ENCODE peak calls at places on chromosomes 6 and 20, in six cellular contexts. V is upper lobe of right lung, F is Peyer's patch, Z is thyroid gland, D is testis, H is fibroblast of lung. G is an unnamed sample.

GRCh38 chr20:5526516-5526915 is 209.8 kb upstream of the PROKR2 start:
- DNase-seq in H (no peak), V (no peak), Z (no peak), D (no peak), F (no peak), G (no peak)

GRCh38 chr20:44866703-44867335 is 18.7 kb upstream of the YWHAB start:
- DNase-seq in D (no peak), H (no peak), F (no peak), V (no peak), Z (no peak), G (no peak)

GRCh38 chr6:134161036-134161435 is 108.6 kb upstream of the SLC2A12 start:
- DNase-seq in D (no peak), Z (no peak), H (peak; percentile 65), V (no peak), F (no peak), G (no peak)

GRCh38 chr6:127516676-127517273 is 2.4 kb downstream of the MTCL3 start:
- DNase-seq in F (no peak), H (no peak), Z (peak; percentile 24), V (peak; percentile 54), D (peak; percentile 70), G (no peak)

GRCh38 chr6:135475292-135475886 is 22.2 kb downstream of the AHI1 start:
- DNase-seq in V (no peak), F (no peak), D (peak; percentile 24), Z (no peak), H (no peak), G (no peak)

GRCh38 chr6:42450314-42451145 is 1.2 kb downstream of the TRERF1 start:
- DNase-seq in D (peak; percentile 55), V (no peak), Z (peak; percentile 35), F (no peak), H (peak; percentile 45), G (peak; percentile 22)

GRCh38 chr6:112931835-112932234 is 584.7 kb downstream of the RFPL4B start:
- DNase-seq in Z (no peak), F (no peak), V (no peak), H (peak; percentile 90), D (no peak), G (no peak)

GRCh38 chr6:5813625-5814027 is 193.1 kb downstream of the NRN1 start:
- DNase-seq in F (no peak), V (no peak), Z (no peak), D (no peak), H (no peak), G (no peak)

GRCh38 chr6:45026003-45026516 is 302.1 kb upstream of the RUNX2 start:
- DNase-seq in F (no peak), H (no peak), D (no peak), V (no peak), Z (no peak), G (no peak)

GRCh38 chr6:166849762-166850181 is 106.6 kb downstream of the RNASET2 start:
- DNase-seq in F (no peak), D (no peak), V (no peak), H (no peak), Z (no peak), G (no peak)

GRCh38 chr6:156832166-156832743 is 55.1 kb downstream of the ARID1B start:
- DNase-seq in F (no peak), D (peak; percentile 56), H (peak; percentile 74), V (no peak), Z (peak; percentile 57), G (no peak)

GRCh38 chr20:58621906-58622548 is 29.1 kb upstream of the STX16 start:
- DNase-seq in H (no peak), D (no peak), V (no peak), F (peak; percentile 12), Z (no peak), G (no peak)

GRCh38 chr6:94680672-94681212 is 896.6 kb upstream of the MANEA start:
- DNase-seq in V (no peak), H (no peak), F (no peak), D (no peak), Z (no peak), G (no peak)

GRCh38 chr6:149365197-149365596 is 34.9 kb upstream of the SUMO4 start:
- DNase-seq in V (no peak), F (no peak), D (no peak), Z (no peak), H (no peak), G (no peak)

GRCh38 chr6:149363154-149363553 is 36.9 kb upstream of the SUMO4 start:
- DNase-seq in Z (no peak), V (no peak), H (no peak), F (no peak), D (no peak), G (peak; percentile 56)

GRCh38 chr6:149364558-149364957 is 35.5 kb upstream of the SUMO4 start:
- DNase-seq in Z (no peak), F (no peak), D (no peak), H (no peak), V (no peak), G (no peak)

GRCh38 chr6:149368065-149368464 is 32.0 kb upstream of the SUMO4 start:
- DNase-seq in V (no peak), F (no peak), D (no peak), H (no peak), Z (no peak), G (no peak)

DNA sequence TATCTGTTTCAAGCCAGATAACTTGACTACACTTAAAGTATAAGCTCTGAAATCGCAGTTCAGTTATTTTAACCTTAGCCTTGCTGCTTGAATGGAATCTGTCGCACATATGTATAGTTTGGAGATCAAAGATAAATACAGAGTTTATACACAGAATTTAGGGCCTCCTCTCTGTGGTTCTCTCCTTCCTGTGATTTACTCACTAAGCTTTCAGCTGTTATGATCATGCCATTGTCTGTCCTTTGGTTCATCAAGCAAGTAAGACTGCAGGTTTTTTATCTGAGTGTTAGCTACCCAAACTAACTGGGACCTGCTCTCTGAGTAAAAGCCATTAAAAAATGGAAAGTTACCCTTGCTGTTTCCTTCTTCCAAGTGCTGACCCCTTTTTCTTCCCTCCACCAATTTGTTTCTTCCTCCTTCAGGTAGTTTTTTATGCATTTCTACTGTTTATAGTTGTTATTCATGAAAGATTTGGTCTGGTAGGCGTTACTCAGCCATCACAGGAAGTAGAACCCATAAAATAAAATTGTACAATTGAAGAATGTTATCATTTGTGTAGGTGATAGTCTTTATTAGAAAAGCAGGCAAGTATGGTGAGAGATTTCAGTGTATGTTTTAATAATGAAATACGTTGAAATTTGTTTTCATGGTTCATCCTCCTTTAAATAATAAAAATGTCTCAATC is 33.7 kb upstream of the SUMO4 start:
- DNase-seq in H (no peak), V (no peak), F (no peak), Z (no peak), D (no peak), G (no peak)
- H3K4me1 ChIP-seq in H (no peaks in the 10 kb centered on the region), V (peaks cover 15% of the 10 kb centered on the region), F (peaks cover 9% of the 10 kb centered on the region), Z (no peaks in the 10 kb centered on the region), D (no peaks in the 10 kb centered on the region), G (peaks cover 11% of the 10 kb centered on the region)

GRCh38 chr6:54621285-54621684 is 225.3 kb upstream of the FAM83B start:
- DNase-seq in Z (no peak), D (peak; percentile 29), V (no peak), H (no peak), F (no peak), G (peak; percentile 48)
- TF ChIP-seq CTCF in Z (peak; percentile 29), D (no peak), V (no peak), H (no peak), F (peak; percentile 51), G (peak; percentile 82)

GRCh38 chr6:6995328-6995727 is 112.4 kb upstream of the RREB1 start:
- DNase-seq in F (no peak), D (no peak), V (no peak), Z (no peak), H (no peak), G (no peak)

GRCh38 chr6:6998194-6998569 is 109.6 kb upstream of the RREB1 start:
- DNase-seq in H (no peak), D (no peak), Z (peak; percentile 22), F (no peak), V (no peak), G (no peak)

GRCh38 chr6:6996124-6996523 is 111.6 kb upstream of the RREB1 start:
- DNase-seq in F (no peak), D (no peak), Z (no peak), V (no peak), H (no peak), G (no peak)

GRCh38 chr6:6994796-6995195 is 113.0 kb upstream of the RREB1 start:
- DNase-seq in V (no peak), Z (no peak), H (no peak), F (no peak), D (no peak), G (no peak)

GRCh38 chr6:6997282-6998193 is 110.2 kb upstream of the RREB1 start:
- DNase-seq in H (no peak), D (no peak), F (no peak), V (no peak), Z (no peak), G (no peak)
- H3K27ac ChIP-seq in H (no peak overlapping the region), D (no peak overlapping the region), F (no peak overlapping the region), V (no peak overlapping the region), Z (no peak overlapping the region), G (no peak overlapping the region)

DNA sequence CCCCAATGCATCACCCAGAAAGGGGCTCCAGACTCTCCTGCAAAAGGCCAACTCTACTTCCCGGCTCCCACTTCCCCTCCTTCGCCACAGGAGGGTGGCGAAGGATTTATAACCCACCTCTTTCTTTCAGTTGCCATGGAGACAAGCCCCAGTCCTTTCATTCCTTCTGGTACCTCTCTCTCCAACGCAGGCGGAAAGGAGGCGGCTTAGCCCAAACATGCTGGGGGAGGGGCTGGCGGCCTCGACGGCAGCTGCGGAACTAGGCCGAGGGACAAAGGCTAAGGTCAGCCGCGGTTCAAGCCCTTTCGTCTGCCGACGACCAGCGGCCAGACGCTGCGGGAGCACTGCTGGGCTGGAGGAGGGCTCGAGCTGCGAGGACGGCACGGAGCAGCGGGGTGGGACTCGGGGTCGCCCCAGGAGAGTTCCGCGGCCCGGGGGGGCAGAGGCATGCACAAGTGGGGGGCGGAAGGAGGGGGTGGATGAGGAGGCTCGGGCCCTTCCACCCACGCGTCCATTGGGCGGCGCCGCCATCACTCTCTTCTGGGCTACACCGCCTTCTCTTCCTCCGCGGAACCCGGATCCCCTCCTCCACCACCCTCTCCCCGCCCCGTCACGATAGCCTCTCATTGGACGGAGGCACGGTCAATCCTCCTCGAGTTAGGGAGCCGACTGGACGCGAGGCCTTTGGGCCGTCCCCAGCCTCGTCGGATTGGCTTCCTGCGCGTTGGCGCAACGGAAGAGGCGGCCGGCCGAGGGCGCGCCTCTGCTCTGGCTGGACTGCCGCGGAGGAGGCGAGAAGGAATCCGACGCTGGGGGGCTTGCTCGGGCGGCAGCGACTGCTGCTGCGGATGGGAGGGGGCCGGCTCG is at the start of gene PANK2:
- DNase-seq in H (peak; percentile 99), V (peak; percentile 99), D (peak; percentile 99), Z (peak; percentile 99), F (peak; percentile 98), G (peak; percentile 96)
- H3K4me1 ChIP-seq in H (peaks cover 10% of the 10 kb centered on the region), V (peaks cover 39% of the 10 kb centered on the region), D (peaks cover 14% of the 10 kb centered on the region), Z (peaks cover 29% of the 10 kb centered on the region), F (peaks cover 45% of the 10 kb centered on the region), G (peaks cover 31% of the 10 kb centered on the region)

GRCh38 chr6:77740380-77740779 is 87.5 kb downstream of the MEI4 start:
- DNase-seq in D (no peak), F (no peak), H (peak; percentile 3), V (no peak), Z (no peak), G (no peak)
- TF ChIP-seq CTCF in D (peak; percentile 35), F (peak; percentile 59), H (peak; percentile 10), V (peak; percentile 48), Z (no peak), G (peak; percentile 64)

GRCh38 chr6:161131367-161131766 is 139.8 kb downstream of the MAP3K4 start:
- DNase-seq in D (no peak), H (no peak), F (no peak), Z (no peak), V (no peak), G (no peak)
- H3K27ac ChIP-seq in D (no peak overlapping the region), H (no peak overlapping the region), F (no peak overlapping the region), Z (no peak overlapping the region), V (no peak overlapping the region), G (no peak overlapping the region)

GRCh38 chr6:7216941-7217621 is 95.9 kb downstream of the SSR1 start:
- DNase-seq in Z (peak; percentile 62), F (no peak), D (no peak), H (peak; percentile 3), V (no peak), G (peak; percentile 67)
- H3K4me1 ChIP-seq in Z (peaks cover 8% of the 10 kb centered on the region), F (peaks cover 9% of the 10 kb centered on the region), D (peaks cover 38% of the 10 kb centered on the region), H (peaks cover 30% of the 10 kb centered on the region), V (peaks cover 37% of the 10 kb centered on the region), G (peaks cover 24% of the 10 kb centered on the region)

G was measured in foreskin keratinocyte.